ENCODE peak calls at places on chromosomes 4 and X, in ten cellular contexts. One of them, this sample, is unnamed.

GRCh38 chrX:154043003-154043402 is 23.3 kb upstream of the IRAK1 start:
- DNase-seq in esophagus muscularis mucosa: no peak
- DNase-seq in tibial nerve: no peak
- DNase-seq in HepG2: no peak
- DNase-seq in lower leg skin: no peak
- DNase-seq in sigmoid colon: no peak
- DNase-seq in adrenal gland: peak
- DNase-seq in ovary: no peak
- DNase-seq in Peyer's patch: no peak
- DNase-seq in uterus: no peak
- DNase-seq in this sample: no peak

GRCh38 chr4:127000846-127001245 is 631.9 kb upstream of the INTU start:
- DNase-seq in Peyer's patch: no peak
- DNase-seq in tibial nerve: no peak
- DNase-seq in HepG2: no peak
- DNase-seq in sigmoid colon: no peak
- DNase-seq in uterus: no peak
- DNase-seq in esophagus muscularis mucosa: no peak
- DNase-seq in lower leg skin: no peak
- DNase-seq in adrenal gland: no peak
- DNase-seq in ovary: no peak
- DNase-seq in this sample: no peak

GRCh38 chr4:3518511-3518880 is 13.7 kb downstream of the LRPAP1 start:
- DNase-seq in adrenal gland: no peak
- DNase-seq in Peyer's patch: no peak
- DNase-seq in uterus: no peak
- DNase-seq in sigmoid colon: peak
- DNase-seq in tibial nerve: no peak
- DNase-seq in ovary: no peak
- DNase-seq in lower leg skin: no peak
- DNase-seq in esophagus muscularis mucosa: no peak
- DNase-seq in HepG2: no peak
- DNase-seq in this sample: no peak

GRCh38 chr4:53196872-53197759 is 168.7 kb downstream of the SCFD2 start:
- DNase-seq in ovary: no peak
- DNase-seq in tibial nerve: no peak
- DNase-seq in sigmoid colon: no peak
- DNase-seq in HepG2: peak
- DNase-seq in esophagus muscularis mucosa: no peak
- DNase-seq in Peyer's patch: no peak
- DNase-seq in adrenal gland: no peak
- DNase-seq in lower leg skin: no peak
- DNase-seq in uterus: no peak
- DNase-seq in this sample: no peak

GRCh38 chr4:3833326-3833989 is 67.3 kb downstream of the ADRA2C start:
- DNase-seq in Peyer's patch: no peak
- DNase-seq in tibial nerve: no peak
- DNase-seq in HepG2: no peak
- DNase-seq in ovary: no peak
- DNase-seq in lower leg skin: no peak
- DNase-seq in adrenal gland: no peak
- DNase-seq in esophagus muscularis mucosa: no peak
- DNase-seq in sigmoid colon: no peak
- DNase-seq in uterus: no peak
- DNase-seq in this sample: no peak

GRCh38 chr4:98565646-98566403 is 92.6 kb downstream of the TSPAN5 start:
- DNase-seq in sigmoid colon: no peak
- DNase-seq in Peyer's patch: no peak
- DNase-seq in lower leg skin: no peak
- DNase-seq in HepG2: no peak
- DNase-seq in tibial nerve: no peak
- DNase-seq in uterus: no peak
- DNase-seq in esophagus muscularis mucosa: peak
- DNase-seq in ovary: no peak
- DNase-seq in adrenal gland: no peak
- DNase-seq in this sample: no peak

GRCh38 chr4:11261066-11261850 is 167.4 kb downstream of the HS3ST1 start:
- DNase-seq in HepG2: no peak
- DNase-seq in ovary: no peak
- DNase-seq in uterus: no peak
- DNase-seq in adrenal gland: no peak
- DNase-seq in tibial nerve: no peak
- DNase-seq in sigmoid colon: no peak
- DNase-seq in Peyer's patch: no peak
- DNase-seq in esophagus muscularis mucosa: no peak
- DNase-seq in lower leg skin: no peak
- DNase-seq in this sample: no peak

GRCh38 chr4:79044260-79044659 is 105.0 kb upstream of the PAQR3 start:
- DNase-seq in adrenal gland: no peak
- DNase-seq in ovary: no peak
- DNase-seq in uterus: no peak
- DNase-seq in esophagus muscularis mucosa: no peak
- DNase-seq in Peyer's patch: no peak
- DNase-seq in HepG2: no peak
- DNase-seq in lower leg skin: no peak
- DNase-seq in tibial nerve: no peak
- DNase-seq in sigmoid colon: no peak
- DNase-seq in this sample: no peak

GRCh38 chrX:11703855-11704254 is 38.1 kb upstream of the ARHGAP6 start:
- DNase-seq in HepG2: no peak
- DNase-seq in tibial nerve: no peak
- DNase-seq in uterus: no peak
- DNase-seq in esophagus muscularis mucosa: no peak
- DNase-seq in lower leg skin: no peak
- DNase-seq in Peyer's patch: no peak
- DNase-seq in sigmoid colon: no peak
- DNase-seq in ovary: no peak
- DNase-seq in adrenal gland: no peak
- DNase-seq in this sample: no peak

GRCh38 chrX:11702420-11702819 is 36.7 kb upstream of the ARHGAP6 start:
- DNase-seq in adrenal gland: no peak
- DNase-seq in sigmoid colon: no peak
- DNase-seq in Peyer's patch: no peak
- DNase-seq in uterus: no peak
- DNase-seq in ovary: no peak
- DNase-seq in HepG2: no peak
- DNase-seq in esophagus muscularis mucosa: no peak
- DNase-seq in lower leg skin: no peak
- DNase-seq in tibial nerve: no peak
- DNase-seq in this sample: no peak

GRCh38 chrX:11698747-11699146 is 33.0 kb upstream of the ARHGAP6 start:
- DNase-seq in Peyer's patch: no peak
- DNase-seq in adrenal gland: no peak
- DNase-seq in HepG2: no peak
- DNase-seq in sigmoid colon: no peak
- DNase-seq in esophagus muscularis mucosa: no peak
- DNase-seq in uterus: no peak
- DNase-seq in ovary: no peak
- DNase-seq in lower leg skin: no peak
- DNase-seq in tibial nerve: no peak
- DNase-seq in this sample: no peak

GRCh38 chrX:11704725-11705495 is 39.2 kb upstream of the ARHGAP6 start:
- DNase-seq in ovary: no peak
- DNase-seq in adrenal gland: no peak
- DNase-seq in HepG2: no peak
- DNase-seq in lower leg skin: no peak
- DNase-seq in esophagus muscularis mucosa: no peak
- DNase-seq in Peyer's patch: no peak
- DNase-seq in sigmoid colon: no peak
- DNase-seq in tibial nerve: no peak
- DNase-seq in uterus: no peak
- DNase-seq in this sample: no peak

DNA sequence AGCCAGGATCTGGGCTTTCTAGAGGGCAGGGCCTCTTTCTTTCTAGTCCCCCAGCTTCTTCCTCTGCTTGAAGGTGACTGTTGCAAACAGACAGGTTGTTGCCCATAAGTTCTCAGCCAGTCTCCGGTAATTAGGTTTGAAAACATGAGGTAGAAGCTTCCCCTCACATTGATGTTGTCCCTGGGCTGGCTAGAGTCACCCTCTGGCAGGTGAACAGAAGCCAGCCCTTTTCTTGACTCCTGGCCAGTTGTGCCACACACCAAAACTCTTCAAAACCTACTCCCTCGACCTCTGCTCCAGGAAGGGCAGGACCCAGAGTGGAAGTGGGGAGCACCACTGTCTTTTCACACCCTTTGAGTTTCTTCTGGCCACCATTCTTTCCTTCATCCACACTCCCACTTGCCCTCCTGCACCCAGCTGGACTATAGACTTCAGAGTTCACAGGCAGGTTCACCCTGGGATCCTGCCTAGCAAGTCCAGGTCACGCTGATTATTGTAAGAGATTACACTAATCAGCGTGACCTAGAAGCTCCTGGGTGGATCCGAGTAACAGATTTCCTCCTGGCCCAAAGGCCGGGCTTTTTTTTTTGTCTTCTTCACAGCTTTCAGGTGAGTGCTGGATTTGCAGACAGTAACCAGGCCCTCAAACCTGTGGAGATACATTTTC is 37.4 kb upstream of the ARHGAP6 start:
- DNase-seq in ovary: no peak
- DNase-seq in adrenal gland: no peak
- DNase-seq in Peyer's patch: no peak
- DNase-seq in tibial nerve: no peak
- DNase-seq in sigmoid colon: no peak
- DNase-seq in HepG2: no peak
- DNase-seq in esophagus muscularis mucosa: no peak
- DNase-seq in lower leg skin: no peak
- DNase-seq in uterus: no peak
- DNase-seq in this sample: no peak
- TF ChIP-seq POLR2A in ovary: no peak
- TF ChIP-seq POLR2A in adrenal gland: no peak
- TF ChIP-seq POLR2A in Peyer's patch: no peak
- TF ChIP-seq POLR2A in tibial nerve: no peak
- TF ChIP-seq POLR2A in sigmoid colon: no peak
- TF ChIP-seq POLR2A in HepG2: no peak
- TF ChIP-seq POLR2A in esophagus muscularis mucosa: no peak
- TF ChIP-seq POLR2A in lower leg skin: no peak
- TF ChIP-seq POLR2A in uterus: no peak
- TF ChIP-seq POLR2A in this sample: no peak

GRCh38 chr4:123553279-123553678 is 156.7 kb downstream of the SPRY1 start:
- DNase-seq in ovary: no peak
- DNase-seq in uterus: no peak
- DNase-seq in lower leg skin: no peak
- DNase-seq in sigmoid colon: no peak
- DNase-seq in Peyer's patch: no peak
- DNase-seq in HepG2: no peak
- DNase-seq in tibial nerve: no peak
- DNase-seq in adrenal gland: no peak
- DNase-seq in esophagus muscularis mucosa: no peak
- DNase-seq in this sample: no peak

GRCh38 chr4:123554819-123555499 is 158.4 kb downstream of the SPRY1 start:
- DNase-seq in ovary: no peak
- DNase-seq in esophagus muscularis mucosa: no peak
- DNase-seq in tibial nerve: no peak
- DNase-seq in sigmoid colon: no peak
- DNase-seq in Peyer's patch: no peak
- DNase-seq in lower leg skin: no peak
- DNase-seq in uterus: no peak
- DNase-seq in adrenal gland: no peak
- DNase-seq in HepG2: no peak
- DNase-seq in this sample: no peak

GRCh38 chr4:123553733-123554132 is 157.1 kb downstream of the SPRY1 start:
- DNase-seq in Peyer's patch: no peak
- DNase-seq in ovary: no peak
- DNase-seq in sigmoid colon: no peak
- DNase-seq in adrenal gland: no peak
- DNase-seq in HepG2: peak
- DNase-seq in lower leg skin: no peak
- DNase-seq in uterus: no peak
- DNase-seq in tibial nerve: no peak
- DNase-seq in esophagus muscularis mucosa: no peak
- DNase-seq in this sample: no peak

GRCh38 chr4:123555500-123556273 is 159.1 kb downstream of the SPRY1 start:
- DNase-seq in esophagus muscularis mucosa: no peak
- DNase-seq in sigmoid colon: peak
- DNase-seq in Peyer's patch: no peak
- DNase-seq in adrenal gland: peak
- DNase-seq in tibial nerve: peak
- DNase-seq in ovary: peak
- DNase-seq in HepG2: peak
- DNase-seq in lower leg skin: peak
- DNase-seq in uterus: peak
- DNase-seq in this sample: peak

GRCh38 chr4:123554263-123554662 is 157.7 kb downstream of the SPRY1 start:
- DNase-seq in tibial nerve: no peak
- DNase-seq in esophagus muscularis mucosa: no peak
- DNase-seq in uterus: no peak
- DNase-seq in HepG2: no peak
- DNase-seq in adrenal gland: no peak
- DNase-seq in sigmoid colon: no peak
- DNase-seq in lower leg skin: no peak
- DNase-seq in Peyer's patch: no peak
- DNase-seq in ovary: no peak
- DNase-seq in this sample: no peak
- TF ChIP-seq CTCF in tibial nerve: no peak
- TF ChIP-seq CTCF in esophagus muscularis mucosa: no peak
- TF ChIP-seq CTCF in uterus: no peak
- TF ChIP-seq CTCF in HepG2: no peak
- TF ChIP-seq CTCF in adrenal gland: no peak
- TF ChIP-seq CTCF in sigmoid colon: no peak
- TF ChIP-seq CTCF in lower leg skin: no peak
- TF ChIP-seq CTCF in Peyer's patch: no peak
- TF ChIP-seq CTCF in ovary: no peak
- TF ChIP-seq CTCF in this sample: no peak

DNA sequence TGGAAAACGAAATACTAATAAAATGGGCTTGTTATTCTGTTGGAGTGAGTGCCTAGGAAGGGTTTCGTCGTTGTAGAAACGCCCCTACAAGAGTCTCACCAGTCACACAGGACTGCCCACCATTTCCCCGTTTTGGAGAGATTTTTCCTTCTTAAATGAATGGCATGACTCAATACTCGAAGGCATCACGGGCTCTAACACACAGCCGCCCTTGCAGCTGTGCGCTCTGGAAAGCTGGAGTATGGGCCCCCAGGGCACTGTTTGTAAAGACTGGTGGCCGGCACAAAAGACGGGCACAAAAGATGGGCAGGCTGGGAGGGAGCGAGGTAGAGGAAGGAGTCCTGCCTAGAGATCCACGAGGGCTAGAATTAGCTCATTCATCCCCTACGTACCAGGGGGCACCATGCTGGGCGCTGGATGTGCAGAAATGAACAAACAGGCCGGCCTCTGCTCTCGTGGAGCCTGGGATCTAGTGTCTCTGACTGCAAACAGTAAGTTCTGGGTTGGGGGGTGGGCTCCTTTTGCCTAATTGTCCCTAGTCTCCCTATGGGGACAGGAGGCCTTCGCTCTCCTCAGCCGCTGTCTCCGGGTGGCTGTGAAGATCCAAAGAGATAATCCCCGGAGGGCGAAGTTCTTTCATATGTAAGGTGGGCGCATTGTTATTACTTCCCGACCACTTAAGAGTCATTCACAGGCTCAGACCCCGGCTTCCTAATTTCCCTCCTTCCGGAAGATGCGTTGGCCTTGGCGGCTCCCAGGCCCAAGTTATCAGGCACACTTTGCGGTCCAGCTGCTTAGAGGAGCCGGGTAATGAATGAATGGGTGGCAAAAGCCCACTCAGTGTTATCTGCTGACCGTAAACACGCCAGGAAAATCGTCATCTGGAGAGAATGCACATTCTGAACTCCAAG is 1.1 kb upstream of the SFRP2 start:
- DNase-seq in HepG2: no peak
- DNase-seq in sigmoid colon: peak
- DNase-seq in ovary: no peak
- DNase-seq in tibial nerve: no peak
- DNase-seq in lower leg skin: no peak
- DNase-seq in Peyer's patch: no peak
- DNase-seq in adrenal gland: no peak
- DNase-seq in esophagus muscularis mucosa: no peak
- DNase-seq in uterus: no peak
- DNase-seq in this sample: no peak
- H3K4me3 ChIP-seq in HepG2: no peak
- H3K4me3 ChIP-seq in sigmoid colon: peak
- H3K4me3 ChIP-seq in ovary: no peak
- H3K4me3 ChIP-seq in tibial nerve: no peak
- H3K4me3 ChIP-seq in lower leg skin: no peak
- H3K4me3 ChIP-seq in Peyer's patch: no peak
- H3K4me3 ChIP-seq in adrenal gland: no peak
- H3K4me3 ChIP-seq in esophagus muscularis mucosa: peak
- H3K4me3 ChIP-seq in uterus: no peak
- H3K4me3 ChIP-seq in this sample: no peak

GRCh38 chrX:47233333-47234113 is 714 bp downstream of the USP11 start:
- DNase-seq in lower leg skin: peak
- DNase-seq in ovary: peak
- DNase-seq in uterus: peak
- DNase-seq in HepG2: peak
- DNase-seq in Peyer's patch: peak
- DNase-seq in adrenal gland: peak
- DNase-seq in sigmoid colon: peak
- DNase-seq in tibial nerve: peak
- DNase-seq in esophagus muscularis mucosa: peak
- DNase-seq in this sample: peak
- TF ChIP-seq POLR2A in lower leg skin: no peak
- TF ChIP-seq POLR2A in ovary: peak
- TF ChIP-seq POLR2A in uterus: peak
- TF ChIP-seq POLR2A in HepG2: peak
- TF ChIP-seq POLR2A in Peyer's patch: no peak
- TF ChIP-seq POLR2A in adrenal gland: peak
- TF ChIP-seq POLR2A in sigmoid colon: no peak
- TF ChIP-seq POLR2A in tibial nerve: peak
- TF ChIP-seq POLR2A in esophagus muscularis mucosa: no peak
- TF ChIP-seq POLR2A in this sample: peak